ENCODE peak calls at places on chromosomes 11 and 22, in five cellular contexts. B, J, Q, V and L are unnamed samples.

GRCh38 chr22:17749605-17750395 is 24.5 kb downstream of the BID start:
- DNase-seq in J (no peak), Q (no peak), B (no peak), V (no peak), L (no peak)

GRCh38 chr11:124830749-124831148 is 30.5 kb upstream of the MSANTD2 start:
- DNase-seq in V (no peak), B (no peak), J (no peak), Q (no peak), L (no peak)

GRCh38 chr11:69700278-69701140 is 3.3 kb downstream of the FGF19 start:
- DNase-seq in Q (peak), V (peak), J (peak), B (peak), L (peak)

GRCh38 chr11:28739489-28740280 is 631.5 kb downstream of the METTL15 start:
- DNase-seq in Q (no peak), V (no peak), J (no peak), B (no peak), L (no peak)

GRCh38 chr11:35944503-35945136 is 758 bp downstream of the LDLRAD3 start:
- DNase-seq in Q (no peak), B (no peak), J (no peak), V (no peak), L (no peak)

GRCh38 chr11:83724704-83725114 is 438.5 kb upstream of the CCDC90B start:
- DNase-seq in V (no peak), B (peak), Q (peak), J (no peak), L (peak)

GRCh38 chr11:125952973-125953372 is 7.1 kb downstream of the VSIG10L2 start:
- DNase-seq in B (no peak), Q (no peak), J (no peak), V (no peak), L (no peak)

GRCh38 chr11:128624269-128625170 is 37.2 kb upstream of the ETS1 start:
- DNase-seq in V (no peak), B (no peak), J (no peak), Q (no peak), L (no peak)

GRCh38 chr22:35458547-35459422 is 58.8 kb downstream of the MCM5 start:
- DNase-seq in V (no peak), Q (no peak), B (no peak), J (no peak), L (no peak)

GRCh38 chr22:29202231-29203192 is 3.2 kb upstream of the EMID1 start:
- DNase-seq in Q (peak), V (no peak), B (peak), J (no peak), L (peak)

GRCh38 chr22:49712195-49712791 is 115.4 kb downstream of the BRD1 start:
- DNase-seq in Q (no peak), J (no peak), V (peak), B (no peak), L (no peak)

GRCh38 chr11:111694851-111695250 is 71.3 kb downstream of the PPP2R1B start:
- DNase-seq in V (no peak), J (no peak), B (peak), Q (no peak), L (peak)

GRCh38 chr22:20127318-20127868 is 4.2 kb upstream of the ZDHHC8 start:
- DNase-seq in J (no peak), Q (peak), V (no peak), B (no peak), L (no peak)

GRCh38 chr11:44793350-44794090 is 66.8 kb downstream of the TSPAN18 start:
- DNase-seq in Q (no peak), V (no peak), B (peak), J (no peak), L (no peak)

GRCh38 chr22:39207141-39208012 is 37.4 kb downstream of the PDGFB start:
- DNase-seq in J (no peak), Q (no peak), V (no peak), B (no peak), L (peak)

GRCh38 chr22:29625090-29625825 is 21.8 kb downstream of the NF2 start:
- DNase-seq in J (peak), Q (peak), B (peak), V (no peak), L (peak)

GRCh38 chr11:77193915-77194830 is 66.1 kb downstream of the MYO7A start:
- DNase-seq in J (no peak), V (no peak), B (no peak), Q (no peak), L (no peak)

GRCh38 chr11:19819148-19819547 is 106.5 kb downstream of the NAV2 start:
- DNase-seq in J (no peak), B (no peak), Q (no peak), V (no peak), L (no peak)

GRCh38 chr11:119829407-119829806 is 100.4 kb upstream of the NECTIN1 start:
- DNase-seq in V (no peak), B (no peak), Q (no peak), J (no peak), L (no peak)

GRCh38 chr11:57641011-57641410 is 8.7 kb downstream of the YPEL4 start:
- DNase-seq in Q (no peak), V (peak), B (peak), J (no peak), L (peak)

GRCh38 chr22:25059438-25059837 is 106.9 kb downstream of the KIAA1671 start:
- DNase-seq in Q (no peak), V (no peak), J (no peak), B (no peak), L (no peak)

GRCh38 chr11:92296138-92296515 is 71.5 kb downstream of the FAT3 start:
- DNase-seq in Q (no peak), B (peak), J (peak), V (no peak), L (no peak)

GRCh38 chr22:43197271-43197941 is 10.5 kb upstream of the TTLL12 start:
- DNase-seq in Q (no peak), J (no peak), V (no peak), B (peak), L (no peak)

GRCh38 chr11:109424893-109425292 is 2.9 kb downstream of the C11orf87 start:
- DNase-seq in B (no peak), Q (no peak), J (no peak), V (peak), L (no peak)

GRCh38 chr11:113124578-113124977 is 163.4 kb downstream of the NCAM1 start:
- DNase-seq in Q (no peak), J (no peak), B (no peak), V (no peak), L (no peak)

GRCh38 chr11:115930276-115930675 is 426.1 kb upstream of the CADM1 start:
- DNase-seq in B (no peak), J (no peak), V (no peak), Q (no peak), L (no peak)

GRCh38 chr11:101195294-101195693 is 65.7 kb upstream of the PGR start:
- DNase-seq in Q (no peak), V (no peak), J (no peak), B (no peak), L (no peak)

GRCh38 chr11:117735350-117735977 is 61.6 kb downstream of the DSCAML1 start:
- DNase-seq in V (no peak), B (no peak), J (no peak), Q (no peak), L (no peak)

GRCh38 chr22:44583854-44584253 is 85.8 kb upstream of the RTL6 start:
- DNase-seq in B (no peak), V (no peak), Q (no peak), J (no peak), L (no peak)